ENCODE peak calls at places on chromosomes 1 and 21, in five cellular contexts. W, H, B, O and A are unnamed samples.

GRCh38 chr1:201742955-201743805 is 85.8 kb upstream of the IPO9 start:
- DNase-seq in B (no peak), W (no peak), O (no peak), H (no peak), A (no peak)

GRCh38 chr1:244414543-244414942 is 37.2 kb downstream of the ADSS2 start:
- DNase-seq in O (no peak), H (no peak), W (no peak), B (peak), A (no peak)

GRCh38 chr1:235910357-235911299 is 43.9 kb upstream of the LYST start:
- DNase-seq in W (no peak), B (peak), O (no peak), H (peak), A (no peak)

GRCh38 chr1:192538407-192539311 is 36.9 kb upstream of the RGS1 start:
- DNase-seq in B (no peak), W (no peak), O (no peak), H (no peak), A (no peak)

GRCh38 chr1:226945106-226945857 is 5.2 kb downstream of the COQ8A start:
- DNase-seq in O (peak), H (peak), B (no peak), W (no peak), A (no peak)

GRCh38 chr1:154957258-154957657 is 1.4 kb upstream of the PBXIP1 start:
- DNase-seq in H (no peak), O (no peak), B (no peak), W (no peak), A (no peak)

GRCh38 chr1:150813028-150813707 is 5.1 kb upstream of the CTSK start:
- DNase-seq in O (peak), B (peak), W (no peak), H (peak), A (peak)

GRCh38 chr1:154179951-154180687 is 11.8 kb downstream of the TPM3 start:
- DNase-seq in W (no peak), H (peak), O (no peak), B (no peak), A (no peak)

GRCh38 chr1:93178418-93178817 is 1.8 kb downstream of the TMED5 start:
- DNase-seq in W (no peak), B (peak), O (no peak), H (no peak), A (no peak)

GRCh38 chr21:34924194-34924593 is 124.9 kb downstream of the RUNX1 start:
- DNase-seq in B (no peak), H (no peak), O (no peak), W (no peak), A (no peak)

GRCh38 chr1:43270421-43271095 is 775 bp downstream of the TMEM125 start:
- DNase-seq in W (peak), H (peak), B (peak), O (no peak), A (peak)

GRCh38 chr1:3399732-3400131 is 54.7 kb upstream of the ARHGEF16 start:
- DNase-seq in B (no peak), W (no peak), H (no peak), O (no peak), A (no peak)

GRCh38 chr1:243924588-243925349 is 74.7 kb upstream of the AKT3 start:
- DNase-seq in W (no peak), B (peak), H (no peak), O (no peak), A (no peak)

GRCh38 chr1:155892801-155893200 is 18.3 kb downstream of the RIT1 start:
- DNase-seq in W (no peak), H (no peak), B (peak), O (no peak), A (no peak)

GRCh38 chr1:178126790-178127189 is 32.9 kb downstream of the RASAL2 start:
- DNase-seq in B (peak), H (peak), O (no peak), W (no peak), A (no peak)

GRCh38 chr21:41669533-41669830 is 97.4 kb downstream of the RIPK4 start:
- DNase-seq in B (no peak), H (no peak), O (no peak), W (no peak), A (no peak)
- TF ChIP-seq CTCF in B (no peak), H (no peak), O (no peak), W (no peak), A (no peak)

GRCh38 chr1:55593299-55593698 is 378.1 kb upstream of the USP24 start:
- DNase-seq in W (no peak), O (no peak), B (no peak), H (no peak), A (no peak)
- TF ChIP-seq CTCF in W (no peak), O (no peak), B (no peak), H (no peak), A (no peak)

GRCh38 chr1:59057211-59057694 is 239.6 kb upstream of the FGGY start:
- DNase-seq in B (peak), W (no peak), H (peak), O (peak), A (peak)
- TF ChIP-seq CTCF in B (peak), W (no peak), H (no peak), O (peak), A (no peak)

GRCh38 chr1:73673980-73674379 is 524.0 kb downstream of the LRRIQ3 start:
- DNase-seq in W (no peak), O (no peak), H (no peak), B (peak), A (no peak)
- TF ChIP-seq CTCF in W (no peak), O (no peak), H (no peak), B (no peak), A (no peak)

DNA sequence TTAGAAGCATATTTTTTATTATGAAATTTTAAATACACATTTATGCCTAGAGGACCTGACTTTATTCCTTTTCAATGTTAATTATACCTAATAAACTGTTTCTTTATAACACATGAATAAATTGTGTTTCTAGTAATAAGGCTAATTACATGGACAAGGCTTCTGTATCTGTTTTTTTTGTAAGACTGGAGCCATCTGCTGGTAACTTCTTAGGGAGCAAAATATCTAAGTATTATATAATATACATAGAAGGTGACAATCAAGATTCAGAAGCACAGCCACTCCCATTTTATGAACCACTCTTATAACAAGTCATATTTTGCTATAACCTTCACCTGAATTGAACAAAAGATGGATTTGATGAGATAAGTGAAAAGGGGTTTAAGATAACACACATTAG is 84.2 kb downstream of the LBR start:
- DNase-seq in B (no peak), W (no peak), H (no peak), O (no peak), A (no peak)
- TF ChIP-seq CTCF in B (peak), W (peak), H (peak), O (peak), A (no peak)

GRCh38 chr1:1272341-1273151 is 1.1 kb downstream of the UBE2J2 start:
- DNase-seq in B (peak), W (no peak), O (no peak), H (peak), A (no peak)

GRCh38 chr1:1274299-1274930 is 761 bp upstream of the UBE2J2 start:
- DNase-seq in W (no peak), H (no peak), B (no peak), O (no peak), A (no peak)

GRCh38 chr1:1273152-1273534 is 511 bp downstream of the UBE2J2 start:
- DNase-seq in B (no peak), O (peak), W (no peak), H (no peak), A (no peak)

GRCh38 chr1:1274931-1275431 is 1.3 kb upstream of the UBE2J2 start:
- DNase-seq in H (no peak), W (no peak), O (no peak), B (no peak), A (no peak)

GRCh38 chr1:1273535-1274298 is at the start of gene UBE2J2:
- DNase-seq in B (peak), H (peak), W (peak), O (peak), A (peak)
- TF ChIP-seq CTCF in B (no peak), H (no peak), W (no peak), O (no peak), A (no peak)

GRCh38 chr1:2098839-2099785 is 48.9 kb downstream of the PRKCZ start:
- DNase-seq in O (no peak), B (no peak), H (no peak), W (no peak), A (no peak)

GRCh38 chr1:2095981-2096736 is 45.9 kb downstream of the PRKCZ start:
- DNase-seq in B (no peak), O (no peak), W (no peak), H (no peak), A (no peak)

GRCh38 chr1:2099871-2100774 is 49.9 kb downstream of the PRKCZ start:
- DNase-seq in H (no peak), O (no peak), W (no peak), B (no peak), A (no peak)

GRCh38 chr1:2097386-2098300 is 47.4 kb downstream of the PRKCZ start:
- DNase-seq in W (no peak), O (no peak), B (peak), H (no peak), A (no peak)

DNA sequence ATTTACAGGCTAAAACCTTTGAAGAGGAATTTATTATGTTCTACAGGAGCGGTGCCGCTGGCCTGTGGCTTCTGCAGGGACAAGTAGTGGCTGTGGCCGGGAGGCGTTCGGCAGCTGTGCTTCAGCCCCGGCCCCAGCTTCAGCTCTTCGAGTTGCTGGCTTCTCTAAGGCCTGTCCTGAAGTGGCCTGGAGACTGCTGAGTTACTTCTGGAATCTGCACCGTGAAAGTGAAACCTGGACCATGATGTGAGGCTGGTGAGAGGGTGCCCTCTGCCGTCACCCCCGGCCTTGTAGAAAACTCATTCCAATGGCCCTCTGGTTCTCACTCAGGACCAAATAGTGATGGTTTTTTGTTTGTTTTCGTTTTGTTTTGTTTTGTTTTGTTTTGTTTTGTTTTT is 48.1 kb downstream of the PRKCZ start:
- DNase-seq in O (no peak), W (no peak), H (no peak), B (no peak), A (no peak)
- TF ChIP-seq CTCF in O (no peak), W (no peak), H (no peak), B (no peak), A (no peak)

DNA sequence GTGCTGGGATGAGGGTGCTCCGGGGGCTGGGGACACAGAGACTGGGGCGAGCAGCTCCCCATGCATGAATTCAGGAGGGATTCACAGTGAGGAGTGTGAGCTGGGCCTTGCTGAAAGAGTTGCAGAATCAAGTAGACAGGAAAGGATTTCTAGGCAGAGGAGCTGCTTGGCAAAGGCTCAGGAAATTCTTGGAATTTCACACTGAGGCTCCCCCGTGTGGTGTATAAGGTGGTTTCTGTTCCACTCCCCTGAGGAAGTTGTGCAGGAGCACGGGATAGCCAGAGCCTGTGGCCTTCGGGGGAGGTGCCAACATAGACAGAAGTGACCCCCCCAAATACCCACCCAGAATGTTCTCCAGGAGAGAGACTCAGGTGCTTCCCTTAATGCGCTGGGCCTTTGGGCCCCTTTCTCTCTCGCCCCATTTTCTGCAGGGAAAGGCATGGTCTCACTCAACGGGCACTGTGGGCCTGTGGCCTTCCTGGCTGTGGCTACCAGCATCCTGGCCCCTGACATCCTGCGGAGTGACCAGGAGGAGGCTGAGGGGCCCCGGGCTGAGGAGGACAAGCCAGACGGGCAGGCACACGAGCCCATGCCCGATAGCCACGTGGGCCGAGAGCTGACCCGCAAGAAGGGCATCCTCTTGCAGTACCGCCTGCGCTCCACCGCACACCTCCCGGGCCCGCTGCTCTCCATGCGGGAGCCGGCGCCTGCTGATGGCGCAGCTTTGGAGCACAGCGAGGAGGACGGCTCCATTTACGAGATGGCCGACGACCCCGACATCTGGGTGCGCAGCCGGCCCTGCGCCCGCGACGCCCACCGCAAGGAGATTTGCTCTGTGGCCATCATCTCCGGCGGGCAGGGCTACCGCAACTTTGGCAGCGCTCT is 58.5 kb upstream of the ACTL8 start:
- DNase-seq in O (no peak), W (no peak), H (no peak), B (peak), A (peak)
- TF ChIP-seq CTCF in O (no peak), W (no peak), H (no peak), B (peak), A (peak)